ENCODE peak calls at places on chromosomes 2 and 18, in four cellular contexts. I is K562, Q is HCT116, X is HepG2. N is an unnamed sample.

GRCh38 chr18:78406743-78407455 is 572.7 kb upstream of the SALL3 start:
- DNase-seq in X (no peak), I (no peak), Q (no peak), N (no peak)

GRCh38 chr18:27860011-27860410 is 316.9 kb downstream of the CDH2 start:
- DNase-seq in X (no peak), Q (no peak), I (no peak), N (no peak)

GRCh38 chr18:32284284-32284683 is 94.4 kb downstream of the MEP1B start:
- DNase-seq in X (no peak), Q (no peak), I (no peak), N (no peak)

GRCh38 chr2:44325897-44326296 is 35.4 kb downstream of the PREPL start:
- DNase-seq in Q (no peak), X (no peak), I (no peak), N (no peak)

GRCh38 chr18:63518178-63519012 is 23.8 kb upstream of the SERPINB12 start:
- DNase-seq in X (peak), I (peak), Q (peak), N (peak)

GRCh38 chr18:64171576-64171975 is 22.7 kb upstream of the LINC00305 start:
- DNase-seq in I (no peak), X (no peak), Q (no peak), N (no peak)

GRCh38 chr2:222057249-222058073 is 241.3 kb downstream of the PAX3 start:
- DNase-seq in I (peak), X (no peak), Q (no peak), N (no peak)

GRCh38 chr2:88247531-88247930 is 77.4 kb downstream of the THNSL2 start:
- DNase-seq in I (no peak), X (no peak), Q (no peak), N (no peak)

GRCh38 chr2:237616373-237617304 is 10.7 kb upstream of the LRRFIP1 start:
- DNase-seq in I (no peak), Q (no peak), X (no peak), N (no peak)

GRCh38 chr18:3649559-3650426 is 199.8 kb downstream of the TGIF1 start:
- DNase-seq in Q (no peak), I (no peak), X (peak), N (no peak)

GRCh38 chr2:239118675-239119211 is 270.9 kb downstream of the TWIST2 start:
- DNase-seq in I (no peak), Q (no peak), X (no peak), N (no peak)

GRCh38 chr18:3213231-3214059 is 6.3 kb downstream of the MYOM1 start:
- DNase-seq in X (no peak), I (no peak), Q (no peak), N (no peak)

GRCh38 chr2:64202206-64202864 is 58.1 kb upstream of the PELI1 start:
- DNase-seq in Q (no peak), I (no peak), X (no peak), N (no peak)
- H3K4me3 ChIP-seq in Q (no peak), I (no peak), X (no peak), N (no peak)

GRCh38 chr2:190216829-190217228 is 102.8 kb downstream of the HIBCH start:
- DNase-seq in X (peak), I (peak), Q (no peak), N (peak)
- TF ChIP-seq ZNF274 in X (no peak), I (no peak), Q (no peak), N (no peak)

GRCh38 chr2:174729797-174730529 is 34.3 kb downstream of the CHRNA1 start:
- DNase-seq in X (no peak), I (no peak), Q (no peak), N (no peak)
- H3K4me3 ChIP-seq in X (no peak), I (no peak), Q (no peak), N (no peak)

DNA sequence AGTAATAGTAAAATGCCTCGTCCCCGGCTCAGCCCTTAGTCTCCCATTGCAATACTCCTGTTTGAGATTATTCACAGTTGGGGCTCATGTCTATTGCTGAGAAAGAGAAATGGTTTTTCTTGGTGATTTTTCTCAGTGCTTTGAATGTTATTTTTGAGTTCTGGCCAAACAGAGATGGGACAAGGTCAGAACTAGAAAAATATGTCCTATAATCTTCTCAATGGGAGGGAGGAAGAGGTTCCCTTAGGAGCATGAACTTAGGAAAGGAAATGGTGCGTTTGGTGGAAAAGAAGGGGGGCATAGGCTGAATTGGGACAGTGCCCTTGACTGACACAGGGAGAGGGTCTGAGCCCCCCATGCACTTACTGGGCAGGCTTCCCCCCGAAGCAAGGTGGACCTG is 133.8 kb downstream of the AGAP1 start:
- DNase-seq in X (no peak), Q (no peak), I (no peak), N (no peak)
- TF ChIP-seq ZNF274 in X (no peak), Q (no peak), I (no peak), N (no peak)

GRCh38 chr18:75454022-75454795 is 26.7 kb upstream of the SMIM21 start:
- DNase-seq in X (no peak), Q (no peak), I (no peak), N (no peak)

GRCh38 chr18:75455249-75456183 is 28.0 kb upstream of the SMIM21 start:
- DNase-seq in I (no peak), X (no peak), Q (no peak), N (no peak)

DNA sequence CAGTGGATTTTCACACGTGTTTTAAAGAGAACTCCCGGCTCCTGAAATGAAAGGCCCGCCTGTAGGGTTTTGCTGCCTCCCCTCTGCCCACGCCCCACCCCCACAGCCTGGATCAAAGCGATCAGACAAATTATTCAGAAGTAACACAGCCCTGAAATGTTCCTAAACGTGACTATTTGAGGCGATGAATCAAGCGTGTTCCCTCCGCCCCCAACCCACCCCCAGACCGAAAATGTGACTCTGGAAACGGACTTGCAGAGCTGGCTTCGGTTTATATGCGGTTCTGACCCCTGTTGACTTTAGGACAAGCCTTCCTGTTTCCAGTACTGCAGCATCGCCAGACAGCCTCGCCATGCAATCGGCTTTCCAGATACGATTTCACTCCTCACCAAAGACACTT is 28.8 kb upstream of the SMIM21 start:
- DNase-seq in Q (no peak), X (no peak), I (no peak), N (no peak)
- H3K4me3 ChIP-seq in Q (no peak), X (no peak), I (no peak), N (no peak)